ENCODE peak calls at places on chromosomes 1 and 21, in six cellular contexts. O is heart right ventricle, M is neural progenitor cell, L is left lung, I is lung, W is fibroblast of lung. B is an unnamed sample. For H3K4me1, the result is how much of the 10 kb centered on the place peaks cover.

GRCh38 chr1:5743435-5744095 is 248.7 kb downstream of the NPHP4 start:
- DNase-seq in O (no peak), M (no peak), L (peak), I (no peak), W (no peak), B (no peak)

GRCh38 chr21:31693222-31693621 is 33.7 kb downstream of the SOD1 start:
- DNase-seq in O (no peak), M (no peak), L (no peak), I (no peak), W (no peak), B (no peak)

GRCh38 chr1:150612014-150612345 is 17.4 kb downstream of the ENSA start:
- DNase-seq in O (no peak), M (no peak), L (no peak), I (no peak), W (no peak), B (no peak)

GRCh38 chr1:157691285-157691920 is 9.2 kb downstream of the FCRL3 start:
- DNase-seq in O (no peak), M (peak), L (no peak), I (no peak), W (peak), B (peak)

GRCh38 chr1:116806245-116806644 is 52.0 kb downstream of the CD2 start:
- DNase-seq in O (no peak), M (no peak), L (no peak), I (no peak), W (no peak), B (no peak)

GRCh38 chr1:109975718-109976117 is 8.8 kb upstream of the AHCYL1 start:
- DNase-seq in O (no peak), M (no peak), L (no peak), I (no peak), W (peak), B (peak)

GRCh38 chr1:167991546-167991945 is 54.7 kb upstream of the MPC2 start:
- DNase-seq in O (no peak), M (no peak), L (no peak), I (no peak), W (no peak), B (no peak)

GRCh38 chr1:151986501-151987190 is 7.0 kb downstream of the S100A10 start:
- DNase-seq in O (no peak), M (no peak), L (no peak), I (no peak), W (no peak), B (no peak)

GRCh38 chr1:8133657-8134430 is 107.7 kb upstream of the ERRFI1 start:
- DNase-seq in O (peak), M (no peak), L (no peak), I (no peak), W (peak), B (peak)

GRCh38 chr1:218350909-218351616 is 5.9 kb downstream of the TGFB2 start:
- DNase-seq in O (no peak), M (no peak), L (no peak), I (no peak), W (peak), B (no peak)

GRCh38 chr1:171668372-171668771 is 15.9 kb upstream of the MYOC start:
- DNase-seq in O (no peak), M (no peak), L (no peak), I (no peak), W (no peak), B (no peak)

GRCh38 chr21:33840771-33841170 is 74.8 kb downstream of the ATP5PO start:
- DNase-seq in O (no peak), M (no peak), L (no peak), I (no peak), W (peak), B (no peak)

GRCh38 chr21:45270306-45270821 is 17.3 kb downstream of the POFUT2 start:
- DNase-seq in O (no peak), M (no peak), L (no peak), I (no peak), W (no peak), B (no peak)

GRCh38 chr1:92194516-92194915 is 23.2 kb upstream of the C1orf146 start:
- DNase-seq in O (no peak), M (no peak), L (no peak), I (no peak), W (no peak), B (no peak)

GRCh38 chr1:212467843-212468482 is 35.2 kb downstream of the NENF start:
- DNase-seq in O (no peak), M (no peak), L (no peak), I (no peak), W (peak), B (no peak)

GRCh38 chr1:74474585-74474984 is 37.8 kb downstream of the LRRC53 start:
- DNase-seq in O (no peak), M (no peak), L (no peak), I (no peak), W (peak), B (no peak)

GRCh38 chr1:7589080-7589735 is 181.9 kb upstream of the VAMP3 start:
- DNase-seq in O (no peak), M (no peak), L (peak), I (no peak), W (no peak), B (no peak)

GRCh38 chr1:100927276-100927675 is 31.4 kb downstream of the SLC30A7 start:
- DNase-seq in O (no peak), M (no peak), L (no peak), I (no peak), W (no peak), B (no peak)

GRCh38 chr1:197686702-197687355 is 88.5 kb downstream of the DENND1B start:
- DNase-seq in O (no peak), M (no peak), L (no peak), I (no peak), W (no peak), B (no peak)

GRCh38 chr1:29195875-29196274 is 14.2 kb upstream of the SRSF4 start:
- DNase-seq in O (no peak), M (no peak), L (no peak), I (no peak), W (peak), B (no peak)

GRCh38 chr1:117466761-117467160 is 99.5 kb downstream of the MAN1A2 start:
- DNase-seq in O (no peak), M (no peak), L (no peak), I (no peak), W (peak), B (peak)

GRCh38 chr21:35333831-35334593 is 284.9 kb upstream of the RUNX1 start:
- DNase-seq in O (no peak), M (no peak), L (no peak), I (no peak), W (no peak), B (no peak)

GRCh38 chr1:58896211-58897183 is 112.7 kb upstream of the JUN start:
- DNase-seq in O (peak), M (peak), L (peak), I (peak), W (no peak), B (no peak)

GRCh38 chr1:192668434-192668983 is 32.6 kb downstream of the RGS13 start:
- DNase-seq in O (no peak), M (peak), L (peak), I (no peak), W (no peak), B (no peak)

GRCh38 chr1:199590708-199591107 is 436.8 kb upstream of the NR5A2 start:
- DNase-seq in O (no peak), M (no peak), L (no peak), I (no peak), W (peak), B (no peak)

GRCh38 chr1:33383974-33384767 is 46.7 kb downstream of the PHC2 start:
- DNase-seq in O (no peak), M (no peak), L (no peak), I (no peak), W (peak), B (peak)

GRCh38 chr1:243623831-243624230 is 226.2 kb downstream of the AKT3 start:
- DNase-seq in O (no peak), M (no peak), L (no peak), I (no peak), W (peak), B (no peak)

GRCh38 chr1:47824297-47824696 is 172.9 kb downstream of the TRABD2B start:
- DNase-seq in O (no peak), M (no peak), L (no peak), I (no peak), W (no peak), B (no peak)

GRCh38 chr21:31222142-31222541 is 121.9 kb downstream of the TIAM1 start:
- DNase-seq in O (no peak), M (no peak), L (no peak), I (no peak), W (peak), B (no peak)

GRCh38 chr1:11847667-11848445 is at the start of gene NPPA:
- DNase-seq in O (no peak), M (no peak), L (peak), I (no peak), W (no peak), B (no peak)

GRCh38 chr1:226100436-226101347 is 38.2 kb downstream of the H3-3A start:
- DNase-seq in O (peak), M (peak), L (peak), I (no peak), W (peak), B (no peak)

GRCh38 chr1:204074274-204075115 is 1.6 kb downstream of the SOX13 start:
- DNase-seq in O (peak), M (peak), L (peak), I (peak), W (peak), B (no peak)

GRCh38 chr1:235821361-235821981 is 45.2 kb downstream of the LYST start:
- DNase-seq in O (no peak), M (no peak), L (no peak), I (no peak), W (peak), B (peak)

GRCh38 chr1:108327534-108328462 is 83.9 kb upstream of the NBPF4 start:
- DNase-seq in O (no peak), M (peak), L (peak), I (no peak), W (no peak), B (no peak)

DNA sequence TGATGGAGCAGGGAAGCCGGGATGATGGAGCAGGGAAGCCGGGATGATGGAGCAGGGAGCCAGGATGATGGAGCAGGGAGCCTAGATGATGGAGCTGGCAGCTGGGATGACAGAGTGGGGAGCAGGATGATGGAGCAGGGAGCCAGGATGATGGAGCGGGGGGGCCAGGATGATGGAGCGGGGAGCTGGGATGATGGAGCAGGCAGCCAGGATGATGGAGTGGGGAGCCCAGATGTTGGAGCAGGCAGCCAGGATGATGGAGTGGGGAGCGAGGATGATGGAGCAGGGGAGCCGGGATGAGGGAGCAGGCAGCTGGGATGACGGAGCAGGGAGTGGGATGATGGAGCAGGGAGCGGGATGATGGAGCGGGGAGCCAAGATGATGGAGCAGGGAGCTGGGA is 16.0 kb downstream of the GALNT2 start:
- DNase-seq in O (no peak), M (no peak), L (no peak), I (no peak), W (no peak), B (no peak)
- H3K4me1 ChIP-seq in O (half or more), M (under half), L (under half), I (under half), W (under half), B (under half)

GRCh38 chr1:187631984-187632383 is 803.2 kb downstream of the PLA2G4A start:
- DNase-seq in O (no peak), M (peak), L (no peak), I (no peak), W (no peak), B (no peak)

GRCh38 chr1:187631381-187631675 is 802.6 kb downstream of the PLA2G4A start:
- DNase-seq in O (no peak), M (no peak), L (no peak), I (no peak), W (no peak), B (no peak)

GRCh38 chr1:187627516-187627915 is 798.8 kb downstream of the PLA2G4A start:
- DNase-seq in O (no peak), M (no peak), L (no peak), I (no peak), W (no peak), B (no peak)

GRCh38 chr1:187634940-187635339 is 806.2 kb downstream of the PLA2G4A start:
- DNase-seq in O (no peak), M (no peak), L (no peak), I (no peak), W (no peak), B (no peak)

GRCh38 chr1:187630653-187631380 is 802.1 kb downstream of the PLA2G4A start:
- DNase-seq in O (no peak), M (peak), L (no peak), I (no peak), W (no peak), B (no peak)
- TF ChIP-seq CTCF in O (no peak), M (no peak), L (no peak), I (no peak), W (no peak), B (no peak)

DNA sequence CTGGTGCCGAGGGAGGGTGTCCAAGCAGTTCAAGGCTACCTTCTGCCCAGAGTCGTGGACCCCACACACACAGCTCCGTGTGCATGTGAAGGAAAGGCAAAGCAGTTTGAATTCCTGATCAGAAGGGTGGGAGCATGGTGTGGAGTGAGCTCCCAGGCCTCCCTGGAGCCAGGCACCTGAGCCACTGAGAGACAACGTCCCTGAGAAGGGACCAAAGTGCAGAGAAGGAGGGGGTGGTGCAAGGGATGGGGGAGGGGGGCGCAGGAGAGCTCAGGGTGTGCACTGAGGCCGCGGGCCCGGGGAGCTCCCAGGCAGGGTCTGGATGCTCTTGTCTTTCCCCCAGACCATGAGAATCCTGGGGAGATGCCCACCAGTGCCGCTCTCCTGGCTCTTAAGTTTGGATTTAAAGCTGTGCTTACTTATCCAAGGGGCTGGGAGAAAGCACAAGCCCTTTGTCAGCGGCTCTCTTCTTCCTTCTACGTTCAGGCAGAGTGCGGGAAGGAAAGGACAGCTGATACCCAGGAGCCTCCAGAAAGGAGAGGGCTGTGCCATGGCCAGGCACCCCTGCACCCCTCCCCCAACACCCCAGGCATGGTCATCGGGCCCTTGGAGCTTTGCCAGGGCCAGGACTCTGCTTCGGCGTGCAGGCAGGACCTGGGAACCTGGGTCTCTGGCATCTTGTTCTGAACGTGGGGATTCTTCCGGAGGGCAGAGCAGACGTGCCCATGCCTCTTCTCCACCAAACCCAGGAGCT is 24.1 kb downstream of the ACTA1 start:
- DNase-seq in O (no peak), M (peak), L (no peak), I (no peak), W (no peak), B (no peak)
- H3K4me1 ChIP-seq in O (half or more), M (under half), L (under half), I (under half), W (under half), B (under half)

DNA sequence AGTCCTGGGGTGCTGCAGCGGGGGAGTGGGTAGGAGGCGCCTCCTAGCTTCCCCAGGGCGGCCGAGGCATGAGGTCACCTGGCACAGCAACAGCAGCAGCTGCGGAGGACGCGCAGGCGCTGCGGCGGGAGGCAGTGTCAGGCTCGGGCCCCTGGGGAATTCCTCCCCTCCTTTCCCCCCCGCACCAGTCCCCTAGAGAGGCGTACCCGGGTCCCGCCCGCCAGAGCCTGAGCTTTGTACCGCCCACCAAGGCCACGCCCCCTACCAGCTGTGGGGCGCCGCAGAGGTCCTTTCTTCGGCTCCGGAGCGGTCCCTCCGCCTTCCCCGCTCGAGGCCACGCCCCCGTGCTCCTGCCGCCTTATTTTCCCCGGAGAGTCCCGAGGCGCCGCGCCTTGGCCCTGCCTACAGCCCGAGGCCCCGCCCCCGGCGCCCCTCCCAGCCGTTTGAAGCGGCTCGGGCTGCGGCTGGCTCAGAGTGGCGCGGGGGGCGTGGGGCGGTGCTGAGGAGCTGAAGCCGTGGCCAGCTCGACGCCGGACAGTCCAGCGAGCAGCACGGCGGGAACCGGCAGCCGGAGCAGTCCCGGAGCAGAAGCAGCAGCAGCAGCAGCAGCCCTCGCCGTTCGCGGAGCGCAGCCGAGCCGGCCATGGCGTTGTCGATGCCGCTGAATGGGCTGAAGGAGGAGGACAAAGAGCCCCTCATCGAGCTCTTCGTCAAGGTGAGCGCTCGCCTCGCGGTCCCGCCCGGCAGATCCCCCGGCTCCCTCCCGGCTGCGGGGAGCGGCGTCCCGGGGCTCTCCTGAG is at the start of gene CLIC4:
- DNase-seq in O (peak), M (peak), L (peak), I (peak), W (peak), B (peak)
- TF ChIP-seq CTCF in O (peak), M (no peak), L (no peak), I (peak), W (no peak), B (peak)

GRCh38 chr1:175116210-175116798 is 48.7 kb downstream of the TNN start:
- DNase-seq in O (no peak), M (no peak), L (no peak), I (no peak), W (no peak), B (no peak)

GRCh38 chr1:175118375-175118774 is 50.7 kb downstream of the TNN start:
- DNase-seq in O (no peak), M (no peak), L (no peak), I (no peak), W (no peak), B (no peak)

GRCh38 chr1:175114996-175115395 is 47.4 kb downstream of the TNN start:
- DNase-seq in O (no peak), M (no peak), L (no peak), I (no peak), W (no peak), B (no peak)

GRCh38 chr1:175116903-175117302 is 49.3 kb downstream of the TNN start:
- DNase-seq in O (no peak), M (no peak), L (no peak), I (no peak), W (no peak), B (no peak)
- H3K4me1 ChIP-seq in O (under half), M (under half), L (under half), I (under half), W (under half), B (under half)

DNA sequence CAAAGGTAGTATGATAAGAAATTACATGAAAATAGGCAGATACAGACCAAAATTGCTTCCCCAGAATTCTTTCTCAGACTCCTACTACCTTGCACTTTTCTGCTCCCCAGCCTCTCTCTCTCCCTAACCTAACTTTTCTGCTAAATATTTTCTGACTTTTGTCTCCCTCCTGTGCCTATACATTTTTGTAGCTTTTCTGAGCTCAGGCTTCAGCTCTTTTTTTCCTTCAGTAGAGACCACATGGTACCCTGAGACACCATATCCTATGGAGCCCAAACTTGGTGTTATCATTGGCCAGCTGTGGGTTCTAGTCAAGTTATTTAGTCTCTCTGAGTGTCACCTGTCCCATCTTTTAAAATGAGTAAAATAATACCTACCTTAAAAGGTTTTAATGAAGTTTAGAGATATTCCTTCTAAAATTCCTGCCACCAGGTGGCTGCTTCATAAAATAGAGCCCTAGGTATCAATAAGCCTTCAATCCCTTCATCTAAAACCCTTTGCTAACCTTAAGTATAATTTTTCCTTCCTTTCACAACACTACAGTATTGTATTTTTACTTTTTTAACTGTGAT is 237.7 kb upstream of the DUSP10 start:
- DNase-seq in O (no peak), M (no peak), L (no peak), I (no peak), W (no peak), B (no peak)
- TF ChIP-seq CTCF in O (no peak), M (peak), L (no peak), I (no peak), W (no peak), B (peak)

B was measured in foreskin keratinocyte.